ENCODE peak calls at places on chromosomes 13 and 19, in six cellular contexts. P is NCI-H1417; L is lung microvascular endothelial cell; U is caudate nucleus; X is stimulated activated effector memory CD8-positive, alpha-beta T cell treated with anti-CD3 and anti-CD28 coated beads, Interleukin-12 subunit alpha, Interleukin-12 subunit beta, amount 100 ng/mL, for 72 hours; W is mucosa of gallbladder. R is an unnamed sample.

GRCh38 chr13:76043882-76044281 is 407.8 kb downstream of the LMO7 start:
- DNase-seq in U (no peak), L (no peak), W (no peak), P (no peak), X (no peak), R (no peak)

GRCh38 chr13:42924290-42924803 is 67.7 kb downstream of the EPSTI1 start:
- DNase-seq in P (peak; percentile 42), W (no peak), U (no peak), L (no peak), X (no peak), R (no peak)

GRCh38 chr19:30790048-30790680 is 418.0 kb downstream of the ZNF536 start:
- DNase-seq in L (no peak), W (peak; percentile 3), X (peak; percentile 4), U (no peak), P (no peak), R (no peak)

GRCh38 chr13:111115841-111116500 is 861 bp downstream of the ARHGEF7 start:
- DNase-seq in U (no peak), L (peak; percentile 61), X (no peak), P (no peak), W (peak; percentile 45), R (no peak)

GRCh38 chr19:55640577-55641375 is at the start of gene ZNF580:
- DNase-seq in P (peak; percentile 73), X (peak; percentile 86), W (peak; percentile 59), L (peak; percentile 62), U (peak; percentile 41), R (peak; percentile 81)

GRCh38 chr19:29325241-29325975 is 112.5 kb upstream of the UQCRFS1 start:
- DNase-seq in U (no peak), L (no peak), P (no peak), X (peak; percentile 17), W (no peak), R (no peak)

GRCh38 chr13:77565635-77566034 is 30.1 kb downstream of the SCEL start:
- DNase-seq in L (peak; percentile 66), X (no peak), U (no peak), W (no peak), P (peak; percentile 52), R (no peak)

GRCh38 chr19:15717781-15718180 is 10.0 kb upstream of the OR10H2 start:
- DNase-seq in U (no peak), X (no peak), P (no peak), L (no peak), W (no peak), R (no peak)

GRCh38 chr13:100980171-100980570 is 305.6 kb upstream of the TMTC4 start:
- DNase-seq in U (no peak), W (no peak), L (no peak), X (no peak), P (no peak), R (no peak)

GRCh38 chr13:93244918-93245280 is 18.3 kb downstream of the GPC6 start:
- DNase-seq in X (no peak), W (no peak), U (no peak), P (no peak), L (no peak), R (no peak)

GRCh38 chr13:110634558-110634957 is 19.2 kb downstream of the NAXD start:
- DNase-seq in P (no peak), U (no peak), L (no peak), X (no peak), W (no peak), R (no peak)

GRCh38 chr13:46771693-46772092 is 25.3 kb downstream of the ESD start:
- DNase-seq in P (no peak), W (no peak), L (no peak), X (no peak), U (no peak), R (no peak)

GRCh38 chr19:16268676-16269319 is 55.8 kb upstream of the KLF2 start:
- DNase-seq in U (no peak), X (no peak), L (no peak), W (no peak), P (no peak), R (no peak)

GRCh38 chr13:51001335-51001734 is 91.7 kb downstream of the RNASEH2B start:
- DNase-seq in P (no peak), U (no peak), X (no peak), L (no peak), W (no peak), R (no peak)

GRCh38 chr19:1591421-1592022 is 1.1 kb downstream of the MBD3 start:
- DNase-seq in P (peak; percentile 34), X (no peak), U (no peak), W (no peak), L (peak; percentile 55), R (peak; percentile 4)

GRCh38 chr19:16368385-16369305 is 44.0 kb downstream of the KLF2 start:
- DNase-seq in W (no peak), L (no peak), P (no peak), U (no peak), X (no peak), R (no peak)

GRCh38 chr19:50875795-50876422 is 2.7 kb downstream of the KLK2 start:
- DNase-seq in U (no peak), L (no peak), P (no peak), W (no peak), X (no peak), R (no peak)

GRCh38 chr13:63691474-63691873 is 2275.8 kb upstream of the PCDH20 start:
- DNase-seq in U (no peak), L (no peak), X (no peak), P (no peak), W (no peak), R (no peak)

GRCh38 chr19:51366999-51367564 is 894 bp upstream of the ETFB start:
- DNase-seq in W (peak; percentile 40), X (no peak), U (no peak), P (no peak), L (peak; percentile 44), R (peak; percentile 43)

GRCh38 chr19:2261438-2262172 is 5.4 kb upstream of the JSRP1 start:
- DNase-seq in P (peak; percentile 22), X (peak; percentile 78), L (no peak), W (no peak), U (no peak), R (no peak)

GRCh38 chr13:50230365-50230978 is 215.2 kb downstream of the KCNRG start:
- DNase-seq in P (no peak), U (no peak), L (no peak), W (no peak), X (peak; percentile 33), R (no peak)

GRCh38 chr13:111462944-111463343 is 142.5 kb downstream of the TEX29 start:
- DNase-seq in P (no peak), U (no peak), X (no peak), L (no peak), W (no peak), R (no peak)

GRCh38 chr19:5586300-5587070 is 18.7 kb upstream of the TINCR start:
- DNase-seq in X (no peak), L (no peak), U (no peak), P (no peak), W (no peak), R (no peak)

GRCh38 chr19:6491802-6492592 is 10.1 kb downstream of the TUBB4A start:
- DNase-seq in X (no peak), L (no peak), P (no peak), U (no peak), W (no peak), R (no peak)

GRCh38 chr19:8569066-8569761 is 8.0 kb downstream of the MYO1F start:
- DNase-seq in U (no peak), P (no peak), W (peak; percentile 52), L (no peak), X (peak; percentile 86), R (peak; percentile 29)

GRCh38 chr13:24910502-24911134 is 146.6 kb downstream of the RNF17 start:
- DNase-seq in W (no peak), U (no peak), L (peak; percentile 36), X (no peak), P (no peak), R (peak; percentile 3)

GRCh38 chr13:98504371-98504963 is 72.4 kb downstream of the STK24 start:
- DNase-seq in U (no peak), W (no peak), L (no peak), P (no peak), X (peak; percentile 72), R (no peak)

GRCh38 chr13:76329004-76329403 is 557.2 kb downstream of the KCTD12 start:
- DNase-seq in P (no peak), W (no peak), U (no peak), X (no peak), L (no peak), R (no peak)

GRCh38 chr13:32153056-32153455 is 121.5 kb downstream of the FRY start:
- DNase-seq in X (no peak), P (no peak), U (no peak), W (no peak), L (no peak), R (no peak)

GRCh38 chr13:52849727-52850395 is 1.4 kb upstream of the PCDH8 start:
- DNase-seq in L (no peak), W (no peak), P (peak; percentile 87), X (no peak), U (no peak), R (no peak)

GRCh38 chr19:52786078-52786463 is 520 bp downstream of the ZNF600 start:
- DNase-seq in X (no peak), L (peak; percentile 2), P (no peak), W (no peak), U (no peak), R (peak; percentile 22)

GRCh38 chr13:113129921-113130750 is 7.5 kb downstream of the F10 start:
- DNase-seq in W (no peak), L (no peak), P (no peak), U (no peak), X (no peak), R (no peak)

GRCh38 chr13:106802917-106803316 is 235.0 kb upstream of the ARGLU1 start:
- DNase-seq in P (no peak), U (no peak), X (no peak), W (no peak), L (no peak), R (no peak)